ENCODE peak calls at places on chromosomes 7 and 10, in eight cellular contexts. A is M059J; R is EL; W is stimulated activated CD4-positive, alpha-beta T cell treated with anti-CD3 and anti-CD28 coated beads, Interleukin-15, amount 100 ng/mL, for 24 hours; J is neuronal stem cell; I is endothelial cell; C is globus pallidus; G is brain microvascular endothelial cell. Q is an unnamed sample.

GRCh38 chr7:99357701-99358490 is 16.6 kb upstream of the ARPC1B start:
- DNase-seq in A (no peak), R (no peak), W (no peak), J (no peak), I (no peak), C (peak), G (no peak), Q (no peak)

GRCh38 chr7:151313857-151314256 is 27.8 kb upstream of the NUB1 start:
- DNase-seq in A (peak), R (peak), W (no peak), J (no peak), I (no peak), C (peak), G (peak), Q (no peak)

GRCh38 chr7:151505433-151505832 is 14.3 kb downstream of the RHEB start:
- DNase-seq in A (no peak), R (no peak), W (no peak), J (no peak), I (no peak), C (no peak), G (no peak), Q (no peak)

GRCh38 chr7:98531717-98532116 is 85.4 kb upstream of the NPTX2 start:
- DNase-seq in A (no peak), R (no peak), W (no peak), J (no peak), I (no peak), C (no peak), G (no peak), Q (no peak)

GRCh38 chr7:154892459-154892858 is 110.5 kb downstream of the PAXIP1 start:
- DNase-seq in A (no peak), R (no peak), W (no peak), J (no peak), I (no peak), C (no peak), G (no peak), Q (no peak)

GRCh38 chr7:17234398-17235021 is 63.9 kb upstream of the AHR start:
- DNase-seq in A (peak), R (peak), W (peak), J (no peak), I (no peak), C (peak), G (peak), Q (no peak)

GRCh38 chr10:68272833-68273232 is 40.9 kb upstream of the ATOH7 start:
- DNase-seq in A (no peak), R (no peak), W (no peak), J (no peak), I (no peak), C (no peak), G (no peak), Q (no peak)

GRCh38 chr10:27041196-27041595 is 59.1 kb downstream of the ANKRD26 start:
- DNase-seq in A (no peak), R (peak), W (no peak), J (no peak), I (no peak), C (no peak), G (no peak), Q (no peak)

GRCh38 chr10:93435621-93436385 is 46.3 kb downstream of the MYOF start:
- DNase-seq in A (peak), R (peak), W (no peak), J (peak), I (no peak), C (no peak), G (peak), Q (no peak)

GRCh38 chr7:26180792-26181198 is 19.8 kb downstream of the HNRNPA2B1 start:
- DNase-seq in A (no peak), R (no peak), W (no peak), J (no peak), I (no peak), C (no peak), G (no peak), Q (no peak)

GRCh38 chr7:112357136-112357535 is 93.1 kb upstream of the IFRD1 start:
- DNase-seq in A (no peak), R (no peak), W (no peak), J (no peak), I (no peak), C (no peak), G (no peak), Q (no peak)

GRCh38 chr7:102255501-102255900 is 31.2 kb upstream of the SH2B2 start:
- DNase-seq in A (no peak), R (no peak), W (no peak), J (no peak), I (no peak), C (no peak), G (no peak), Q (no peak)

GRCh38 chr10:107163086-107163880 is 1.2 kb downstream of the SORCS1 start:
- DNase-seq in A (no peak), R (no peak), W (no peak), J (peak), I (no peak), C (no peak), G (no peak), Q (no peak)

GRCh38 chr10:132167041-132167674 is 19.6 kb upstream of the DPYSL4 start:
- DNase-seq in A (no peak), R (no peak), W (no peak), J (no peak), I (no peak), C (no peak), G (no peak), Q (peak)

GRCh38 chr7:129497156-129497555 is 5.2 kb upstream of the SMKR1 start:
- DNase-seq in A (no peak), R (no peak), W (no peak), J (no peak), I (no peak), C (no peak), G (no peak), Q (no peak)

GRCh38 chr7:30796105-30796869 is 25.1 kb downstream of the MINDY4 start:
- DNase-seq in A (peak), R (peak), W (no peak), J (no peak), I (no peak), C (no peak), G (no peak), Q (no peak)

GRCh38 chr7:115289966-115290365 is 368.1 kb downstream of the MDFIC start:
- DNase-seq in A (no peak), R (peak), W (no peak), J (no peak), I (no peak), C (no peak), G (no peak), Q (no peak)

GRCh38 chr10:72951760-72952159 is 2.8 kb downstream of the PLA2G12B start:
- DNase-seq in A (no peak), R (no peak), W (no peak), J (no peak), I (no peak), C (no peak), G (no peak), Q (no peak)

Q was measured in spleen.